ENCODE peak calls at places on chromosomes 4 and X, in four cellular contexts. L is ovary, J is pancreas, X is NB4. O is an unnamed sample.

GRCh38 chr4:81723927-81724587 is 252.3 kb upstream of the RASGEF1B start:
- DNase-seq in L (peak), J (no peak), X (no peak), O (peak)

GRCh38 chr4:173801876-173802713 is 272.1 kb upstream of the HAND2 start:
- DNase-seq in L (no peak), J (no peak), X (no peak), O (peak)

GRCh38 chr4:6885953-6886557 is 23.6 kb upstream of the TBC1D14 start:
- DNase-seq in L (peak), J (no peak), X (peak), O (peak)

GRCh38 chrX:127038065-127038464 is 218.5 kb downstream of the PRR32 start:
- DNase-seq in L (no peak), J (no peak), X (peak), O (no peak)

GRCh38 chrX:119990995-119991787 is 47.6 kb upstream of the NKAP start:
- DNase-seq in L (no peak), J (peak), X (peak), O (no peak)

GRCh38 chr4:113276448-113277158 is 227.2 kb downstream of the ANK2 start:
- DNase-seq in L (no peak), J (no peak), X (no peak), O (no peak)

GRCh38 chrX:31819455-31819854 is 747.6 kb upstream of the FTHL17 start:
- DNase-seq in L (no peak), J (no peak), X (no peak), O (no peak)

GRCh38 chr4:113446019-113446418 is 315.5 kb downstream of the CAMK2D start:
- DNase-seq in L (no peak), J (no peak), X (no peak), O (peak)

GRCh38 chrX:489805-490204 is 103.1 kb upstream of the PPP2R3B start:
- DNase-seq in L (no peak), J (no peak), X (no peak), O (no peak)

GRCh38 chr4:151540728-151541437 is 131.9 kb downstream of the FHIP1A start:
- DNase-seq in L (no peak), J (no peak), X (no peak), O (peak)

GRCh38 chr4:23163649-23164436 is 471.1 kb downstream of the GBA3 start:
- DNase-seq in L (no peak), J (no peak), X (no peak), O (peak)

GRCh38 chr4:80492761-80493160 is 157.2 kb downstream of the CFAP299 start:
- DNase-seq in L (no peak), J (no peak), X (no peak), O (no peak)

GRCh38 chr4:55347610-55348228 is 1.7 kb downstream of the SRD5A3 start:
- DNase-seq in L (no peak), J (no peak), X (peak), O (no peak)

GRCh38 chr4:184309241-184310170 is 91.8 kb upstream of the ENPP6 start:
- DNase-seq in L (no peak), J (no peak), X (no peak), O (no peak)

GRCh38 chr4:25727711-25728493 is 72.3 kb downstream of the SLC34A2 start:
- DNase-seq in L (no peak), J (no peak), X (no peak), O (no peak)

GRCh38 chr4:2249526-2249991 is 7.6 kb upstream of the HAUS3 start:
- DNase-seq in L (no peak), J (peak), X (no peak), O (no peak)

GRCh38 chrX:1027133-1027532 is 185.3 kb downstream of the CRLF2 start:
- DNase-seq in L (no peak), J (no peak), X (peak), O (no peak)

GRCh38 chr4:162497564-162498167 is 333.9 kb upstream of the FSTL5 start:
- DNase-seq in L (no peak), J (no peak), X (peak), O (peak)

GRCh38 chr4:121272526-121272925 is 108.3 kb downstream of the QRFPR start:
- DNase-seq in L (no peak), J (no peak), X (no peak), O (peak)

GRCh38 chrX:17036172-17036961 is 89.9 kb downstream of the REPS2 start:
- DNase-seq in L (no peak), J (no peak), X (no peak), O (no peak)

GRCh38 chr4:8579526-8580320 is 469 bp upstream of the GPR78 start:
- DNase-seq in L (peak), J (no peak), X (no peak), O (no peak)
- H3K4me3 ChIP-seq in L (no peak), J (no peak), X (no peak), O (no peak)

GRCh38 chr4:46937493-46937892 is 28.4 kb upstream of the COX7B2 start:
- DNase-seq in L (no peak), J (no peak), X (peak), O (peak)
- TF ChIP-seq CTCF in L (no peak), J (no peak), X (no peak), O (peak)

GRCh38 chr4:10031663-10032590 is 10.6 kb upstream of the SLC2A9 start:
- DNase-seq in L (no peak), J (no peak), X (no peak), O (peak)

GRCh38 chr4:10034136-10034535 is 12.8 kb upstream of the SLC2A9 start:
- DNase-seq in L (no peak), J (no peak), X (no peak), O (no peak)

GRCh38 chr4:10030946-10031662 is 9.8 kb upstream of the SLC2A9 start:
- DNase-seq in L (no peak), J (no peak), X (no peak), O (no peak)

GRCh38 chr4:10033191-10033881 is 12.0 kb upstream of the SLC2A9 start:
- DNase-seq in L (peak), J (no peak), X (peak), O (peak)

GRCh38 chr4:10032625-10033024 is 11.3 kb upstream of the SLC2A9 start:
- DNase-seq in L (peak), J (no peak), X (peak), O (peak)
- H3K4me3 ChIP-seq in L (no peak), J (no peak), X (no peak), O (no peak)

DNA sequence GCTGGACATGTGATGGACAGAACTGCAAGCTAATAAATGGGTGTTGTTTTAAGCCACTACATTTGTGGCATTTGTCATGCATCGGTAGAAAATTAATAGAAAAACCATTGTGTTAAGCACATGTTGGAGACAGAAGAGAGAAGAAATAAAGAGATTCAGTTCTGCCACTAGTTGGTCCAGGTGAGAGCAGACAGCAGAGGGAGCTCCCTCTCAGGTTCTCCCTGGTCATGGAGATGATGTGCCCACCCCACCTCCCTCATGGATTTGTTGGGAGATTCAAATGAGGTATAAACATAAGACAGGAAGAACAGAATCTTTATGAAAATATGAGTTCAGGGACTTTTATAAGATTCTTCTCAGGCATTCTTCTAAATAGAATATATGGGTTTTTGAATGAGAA is 36.8 kb upstream of the OCIAD2 start:
- DNase-seq in L (no peak), J (no peak), X (no peak), O (no peak)
- TF ChIP-seq CTCF in L (no peak), J (no peak), X (peak), O (peak)

GRCh38 chrX:30576881-30577280 is 685 bp downstream of the TASL start:
- DNase-seq in L (no peak), J (no peak), X (peak), O (no peak)
- H3K4me3 ChIP-seq in L (no peak), J (no peak), X (peak), O (no peak)

GRCh38 chrX:56975611-56976010 is 19.7 kb downstream of the SPIN3 start:
- DNase-seq in L (no peak), J (no peak), X (no peak), O (peak)
- TF ChIP-seq CTCF in L (no peak), J (no peak), X (no peak), O (peak)

DNA sequence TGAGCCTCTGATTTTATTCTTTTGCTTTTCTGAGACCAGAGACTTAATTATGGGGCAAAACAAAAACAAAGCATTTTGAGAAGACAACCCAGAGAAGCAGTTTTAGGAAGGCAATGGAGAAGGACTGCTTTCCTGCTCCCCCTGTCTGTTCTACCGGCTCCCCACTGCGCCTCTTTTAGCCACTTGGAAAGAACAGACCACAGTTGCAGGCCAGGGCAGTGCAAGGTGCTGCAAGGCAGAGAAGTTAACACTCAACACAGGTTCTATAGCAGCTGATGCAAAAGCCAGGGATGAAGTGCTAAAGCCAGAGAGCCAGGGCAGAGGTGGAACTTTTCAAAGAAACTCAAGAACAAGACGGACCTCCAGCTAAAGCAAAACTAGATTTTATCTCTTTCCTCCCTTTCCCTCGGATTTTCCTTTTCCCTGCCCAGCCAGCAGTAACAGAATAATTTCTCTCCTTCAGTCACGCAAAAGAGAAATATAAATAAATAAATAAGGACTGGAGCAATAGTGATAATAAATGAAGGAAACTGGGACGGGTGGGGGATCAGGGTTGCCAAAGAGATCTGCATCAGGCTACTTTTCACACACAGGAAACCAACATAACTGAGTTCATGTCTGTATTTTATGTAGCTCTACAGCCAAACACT is 10.4 kb downstream of the SH3RF1 start:
- DNase-seq in L (no peak), J (no peak), X (no peak), O (no peak)
- H3K4me3 ChIP-seq in L (no peak), J (no peak), X (no peak), O (no peak)